ENCODE peak calls at places on chromosomes 12 and 14, in seven cellular contexts. S is right atrium auricular region; O is stimulated activated CD4-positive, alpha-beta T cell treated with anti-CD3 and anti-CD28 coated beads, Interleukin-1b, Interleukin-23, amount 100 ng/mL, for 24 hours; R is WERI-Rb-1; D is NCI-H2081; U is posterior cingulate gyrus; Y is astrocyte of the cerebellum. L is an unnamed sample.

GRCh38 chr12:87259405-87259804 is 769.8 kb downstream of the C12orf50 start:
- DNase-seq in Y (no peak), U (no peak), O (no peak), D (no peak), R (no peak), S (no peak), L (no peak)

GRCh38 chr14:55975281-55975905 is 142.8 kb upstream of the PELI2 start:
- DNase-seq in D (no peak), Y (no peak), R (no peak), O (no peak), S (no peak), U (no peak), L (no peak)

GRCh38 chr14:92902726-92903125 is 20.2 kb upstream of the CHGA start:
- DNase-seq in R (no peak), O (no peak), U (no peak), S (no peak), D (no peak), Y (no peak), L (no peak)

GRCh38 chr12:70196732-70197361 is 46.4 kb upstream of the CNOT2 start:
- DNase-seq in S (no peak), O (no peak), D (no peak), U (no peak), R (peak; percentile 44), Y (no peak), L (no peak)

GRCh38 chr12:24418157-24418556 is 468.7 kb upstream of the SOX5 start:
- DNase-seq in D (no peak), Y (no peak), S (no peak), U (no peak), O (no peak), R (no peak), L (no peak)

GRCh38 chr14:75519826-75520692 is 2.2 kb upstream of the BATF start:
- DNase-seq in R (no peak), U (no peak), S (no peak), D (no peak), O (no peak), Y (no peak), L (peak; percentile 4)

GRCh38 chr12:109291531-109292341 is 17.3 kb downstream of the FOXN4 start:
- DNase-seq in Y (no peak), S (peak; percentile 64), R (peak; percentile 94), U (peak; percentile 90), D (peak; percentile 94), O (no peak), L (no peak)

GRCh38 chr12:100827901-100828520 is 33.4 kb downstream of the ANO4 start:
- DNase-seq in U (no peak), R (peak; percentile 20), Y (peak; percentile 40), S (no peak), O (no peak), D (peak; percentile 44), L (no peak)

GRCh38 chr12:24838531-24838950 is 110.4 kb downstream of the BCAT1 start:
- DNase-seq in R (no peak), Y (peak; percentile 81), O (no peak), U (no peak), S (peak; percentile 71), D (no peak), L (peak; percentile 74)

GRCh38 chr14:24673059-24673458 is 39.1 kb upstream of the GZMB start:
- DNase-seq in D (no peak), Y (no peak), O (no peak), R (no peak), U (no peak), S (no peak), L (no peak)

GRCh38 chr12:53427905-53428594 is 4.4 kb downstream of the AMHR2 start:
- DNase-seq in O (no peak), S (no peak), R (no peak), D (no peak), U (no peak), Y (no peak), L (peak; percentile 70)

GRCh38 chr12:3589745-3590144 is 98.7 kb downstream of the PRMT8 start:
- DNase-seq in O (no peak), Y (no peak), D (no peak), U (no peak), S (no peak), R (no peak), L (no peak)

GRCh38 chr12:91603060-91603459 is 420.4 kb upstream of the DCN start:
- DNase-seq in D (no peak), Y (no peak), U (no peak), R (no peak), S (no peak), O (no peak), L (no peak)

GRCh38 chr14:103288076-103288766 is 45.8 kb upstream of the EIF5 start:
- DNase-seq in D (no peak), S (peak; percentile 28), R (no peak), Y (no peak), U (no peak), O (no peak), L (no peak)

GRCh38 chr14:51733147-51733546 is 81.4 kb downstream of the FRMD6 start:
- DNase-seq in S (no peak), R (no peak), Y (no peak), D (no peak), O (no peak), U (no peak), L (no peak)

GRCh38 chr14:33477752-33478151 is 473.1 kb downstream of the EGLN3 start:
- DNase-seq in O (no peak), U (no peak), R (no peak), S (no peak), Y (peak; percentile 68), D (peak; percentile 12), L (no peak)

GRCh38 chr12:53738834-53739284 is 11.6 kb upstream of the CALCOCO1 start:
- DNase-seq in U (no peak), Y (no peak), O (no peak), S (no peak), R (no peak), D (no peak), L (no peak)

GRCh38 chr14:104690861-104691455 is 1.5 kb downstream of the INF2 start:
- DNase-seq in O (no peak), Y (no peak), U (no peak), R (no peak), D (no peak), S (no peak), L (no peak)

GRCh38 chr14:77023001-77023996 is 5.2 kb downstream of the IRF2BPL start:
- DNase-seq in U (no peak), Y (no peak), D (peak; percentile 44), R (no peak), O (no peak), S (no peak), L (no peak)

GRCh38 chr14:24943024-24943423 is 106.9 kb downstream of the STXBP6 start:
- DNase-seq in S (no peak), D (no peak), Y (no peak), R (no peak), O (no peak), U (no peak), L (no peak)

GRCh38 chr12:7090222-7090998 is 1.8 kb downstream of the C1R start:
- DNase-seq in R (no peak), Y (no peak), O (no peak), S (no peak), U (no peak), D (no peak), L (no peak)

GRCh38 chr12:119828300-119828699 is 48.8 kb downstream of the CIT start:
- DNase-seq in O (no peak), D (no peak), S (no peak), U (no peak), R (no peak), Y (no peak), L (no peak)